ENCODE peak calls at places on chromosomes 3 and 15, in five cellular contexts. U is aorta, I is endodermal cell, W is fibroblast of lung, F is mammary epithelial cell. P is an unnamed sample. For H3K4me1, the result is how much of the 10 kb centered on the place peaks cover.

GRCh38 chr3:196219194-196219969 is 3.0 kb downstream of the SLC51A start:
- DNase-seq in U (peak), F (peak), W (peak), I (peak), P (peak)

GRCh38 chr3:197811343-197811742 is 20.3 kb downstream of the LRCH3 start:
- DNase-seq in F (peak), U (peak), W (peak), I (no peak), P (no peak)

GRCh38 chr3:170007031-170007663 is 30.6 kb upstream of the GPR160 start:
- DNase-seq in U (no peak), W (peak), F (peak), I (no peak), P (no peak)

GRCh38 chr3:154904328-154904727 is 175.8 kb upstream of the MME start:
- DNase-seq in F (peak), W (no peak), U (no peak), I (peak), P (no peak)

GRCh38 chr3:60202052-60202753 is 1049.0 kb downstream of the FHIT start:
- DNase-seq in I (no peak), F (no peak), W (no peak), U (no peak), P (no peak)

GRCh38 chr15:63483521-63484371 is 20.6 kb upstream of the USP3 start:
- DNase-seq in I (no peak), U (no peak), F (no peak), W (no peak), P (no peak)

GRCh38 chr3:72848703-72849081 is 447 bp upstream of the SHQ1 start:
- DNase-seq in W (peak), F (no peak), I (no peak), U (no peak), P (no peak)

GRCh38 chr3:64340636-64341240 is 115.5 kb upstream of the PRICKLE2 start:
- DNase-seq in I (peak), W (peak), U (no peak), F (peak), P (no peak)

GRCh38 chr15:27512281-27513001 is 541.5 kb downstream of the GABRG3 start:
- DNase-seq in U (no peak), W (no peak), I (no peak), F (no peak), P (no peak)

GRCh38 chr3:139934557-139935070 is 371 bp upstream of the CLSTN2 start:
- DNase-seq in U (peak), F (peak), W (peak), I (peak), P (peak)

GRCh38 chr3:147886889-147887288 is 477.7 kb downstream of the ZIC1 start:
- DNase-seq in W (no peak), F (no peak), U (no peak), I (peak), P (no peak)

GRCh38 chr15:90178468-90179435 is 22.4 kb upstream of the SEMA4B start:
- DNase-seq in W (no peak), F (no peak), I (no peak), U (no peak), P (no peak)

GRCh38 chr15:97196066-97197027 is 764.2 kb upstream of the ARRDC4 start:
- DNase-seq in W (no peak), I (peak), F (no peak), U (no peak), P (no peak)

GRCh38 chr15:33226559-33227181 is 32.2 kb upstream of the FMN1 start:
- DNase-seq in I (no peak), U (peak), W (peak), F (peak), P (peak)

GRCh38 chr3:188472331-188472730 is 318.4 kb downstream of the LPP start:
- DNase-seq in F (no peak), W (peak), U (no peak), I (no peak), P (no peak)

GRCh38 chr3:99366663-99367429 is 271.5 kb upstream of the COL8A1 start:
- DNase-seq in U (no peak), I (peak), F (no peak), W (no peak), P (no peak)

GRCh38 chr15:91040851-91041250 is 18.5 kb upstream of the VPS33B start:
- DNase-seq in I (no peak), U (no peak), F (no peak), W (peak), P (no peak)

GRCh38 chr15:90813796-90814192 is 54.6 kb upstream of the FURIN start:
- DNase-seq in I (peak), W (no peak), U (no peak), F (peak), P (no peak)

GRCh38 chr3:143206955-143207337 is 87.4 kb downstream of the CHST2 start:
- DNase-seq in F (no peak), U (no peak), W (no peak), I (no peak), P (no peak)

GRCh38 chr15:82021021-82021420 is 24.8 kb downstream of the MEX3B start:
- DNase-seq in W (peak), I (no peak), U (no peak), F (peak), P (no peak)

GRCh38 chr3:50592568-50592967 is 19.0 kb downstream of the CISH start:
- DNase-seq in I (no peak), F (no peak), W (no peak), U (no peak), P (no peak)

GRCh38 chr15:38707802-38708671 is 143.4 kb upstream of the RASGRP1 start:
- DNase-seq in W (peak), U (no peak), I (peak), F (peak), P (peak)

GRCh38 chr15:49116108-49116507 is 39.3 kb downstream of the COPS2 start:
- DNase-seq in W (no peak), I (no peak), U (no peak), F (no peak), P (no peak)

DNA sequence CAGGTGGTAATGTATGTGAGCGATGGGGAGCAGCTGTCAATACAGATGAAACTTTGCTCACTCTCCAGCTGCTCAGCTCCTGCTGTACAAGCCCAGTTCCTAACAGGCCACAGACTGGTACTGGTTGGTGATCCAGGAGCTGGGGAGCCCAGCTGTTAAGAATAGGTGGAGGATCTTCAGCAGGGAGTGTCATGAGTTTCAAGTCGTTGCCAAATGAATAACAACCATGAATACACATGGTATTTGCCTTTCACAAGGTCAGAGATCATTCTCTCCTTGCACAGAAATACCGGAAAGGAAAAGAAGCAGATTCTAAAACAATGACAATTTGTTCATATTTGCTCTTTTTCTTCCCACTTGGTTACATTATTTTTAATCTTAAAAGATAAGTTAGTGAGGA is 5.1 kb downstream of the PLSCR1 start:
- DNase-seq in W (no peak), I (no peak), F (no peak), U (no peak), P (no peak)
- H3K4me1 ChIP-seq in W (under half), I (under half), F (under half), U (under half), P (under half)

GRCh38 chr3:81307221-81307620 is 454.2 kb downstream of the GBE1 start:
- DNase-seq in W (no peak), I (no peak), F (no peak), U (no peak), P (no peak)
- H3K4me1 ChIP-seq in W (under half), I (under half), F (under half), U (under half), P (under half)

GRCh38 chr3:150623945-150624344 is 20.8 kb downstream of the SELENOT start:
- DNase-seq in F (no peak), W (peak), I (no peak), U (no peak), P (no peak)

GRCh38 chr3:150620002-150620689 is 17.0 kb downstream of the SELENOT start:
- DNase-seq in F (no peak), I (no peak), W (no peak), U (no peak), P (no peak)
- H3K4me1 ChIP-seq in F (under half), I (under half), W (under half), U (under half), P (under half)

GRCh38 chr3:120148187-120148954 is 54.1 kb upstream of the GSK3B start:
- DNase-seq in W (no peak), I (no peak), F (no peak), U (no peak), P (no peak)
- H3K4me1 ChIP-seq in W (under half), I (under half), F (half or more), U (under half), P (under half)

DNA sequence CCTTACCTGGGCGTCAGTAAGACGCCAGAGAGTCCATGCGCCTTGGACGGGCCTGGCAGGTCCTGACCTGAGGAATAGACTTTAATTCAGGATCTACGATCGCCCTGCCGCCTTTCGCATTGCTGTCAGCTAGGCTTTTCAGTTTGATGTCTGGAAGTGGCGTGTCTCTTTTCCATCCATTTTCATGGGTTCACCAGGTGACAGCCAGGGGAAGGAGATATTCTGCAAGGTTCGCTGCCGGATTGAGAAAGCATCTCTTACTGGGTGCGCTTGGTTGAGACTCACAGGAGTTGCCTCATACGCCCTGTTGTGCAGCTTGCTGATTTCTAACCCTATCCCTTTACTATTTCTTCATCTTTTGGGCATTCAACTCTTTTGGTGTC is 7.4 kb downstream of the EPHA3 start:
- DNase-seq in I (no peak), F (no peak), W (no peak), U (no peak), P (no peak)
- H3K4me1 ChIP-seq in I (under half), F (under half), W (under half), U (under half), P (under half)

GRCh38 chr3:31223278-31223677 is 309.4 kb upstream of the STT3B start:
- DNase-seq in F (no peak), U (no peak), I (no peak), W (no peak), P (no peak)
- H3K4me1 ChIP-seq in F (under half), U (under half), I (under half), W (under half), P (under half)

P was measured in colonic mucosa.